ENCODE peak calls at places on chromosome 14, in five cellular contexts. W, H, D, E and I are unnamed samples. For H3K4me1, the result is how much of the 10 kb centered on the place peaks cover.

GRCh38 chr14:94161979-94162378 is 12.1 kb upstream of the PPP4R4 start:
- DNase-seq in W (no peak), H (no peak), D (no peak), E (no peak), I (no peak)

GRCh38 chr14:58979325-58979724 is 209.1 kb upstream of the DAAM1 start:
- DNase-seq in W (no peak), H (no peak), D (no peak), E (no peak), I (no peak)

GRCh38 chr14:76245097-76245496 is 93.4 kb downstream of the GPATCH2L start:
- DNase-seq in W (no peak), H (no peak), D (no peak), E (no peak), I (no peak)

GRCh38 chr14:75123991-75124390 is 2.9 kb downstream of the NEK9 start:
- DNase-seq in W (peak), H (peak), D (no peak), E (peak), I (no peak)

GRCh38 chr14:24634158-24634557 is at the start of gene GZMB:
- DNase-seq in W (no peak), H (no peak), D (peak), E (no peak), I (no peak)

GRCh38 chr14:55721353-55721752 is 141.3 kb downstream of the KTN1 start:
- DNase-seq in W (no peak), H (no peak), D (no peak), E (peak), I (no peak)

GRCh38 chr14:31388687-31389413 is 31.5 kb downstream of the HEATR5A start:
- DNase-seq in W (no peak), H (peak), D (no peak), E (no peak), I (no peak)

GRCh38 chr14:23863836-23864235 is 89.7 kb upstream of the DHRS4 start:
- DNase-seq in W (no peak), H (no peak), D (no peak), E (no peak), I (no peak)

GRCh38 chr14:98766818-98767217 is 505.2 kb downstream of the BCL11B start:
- DNase-seq in W (no peak), H (peak), D (no peak), E (no peak), I (no peak)

GRCh38 chr14:95183532-95184412 is 26.4 kb upstream of the DICER1 start:
- DNase-seq in W (no peak), H (no peak), D (no peak), E (no peak), I (no peak)

GRCh38 chr14:47539065-47539464 is 136.3 kb downstream of the MDGA2 start:
- DNase-seq in W (no peak), H (peak), D (no peak), E (peak), I (no peak)

GRCh38 chr14:56359245-56359644 is 220.4 kb upstream of the TMEM260 start:
- DNase-seq in W (no peak), H (peak), D (no peak), E (no peak), I (no peak)

GRCh38 chr14:54893151-54893760 is 9.4 kb downstream of the GCH1 start:
- DNase-seq in W (peak), H (peak), D (no peak), E (peak), I (peak)

GRCh38 chr14:60195179-60195810 is 30.1 kb upstream of the DHRS7 start:
- DNase-seq in W (no peak), H (no peak), D (no peak), E (peak), I (no peak)

GRCh38 chr14:89534896-89535615 is 118.0 kb upstream of the FOXN3 start:
- DNase-seq in W (no peak), H (no peak), D (no peak), E (no peak), I (no peak)

GRCh38 chr14:57293851-57294837 is 25.4 kb downstream of the AP5M1 start:
- DNase-seq in W (no peak), H (peak), D (no peak), E (no peak), I (no peak)

GRCh38 chr14:67491285-67491684 is 2.8 kb upstream of the TMEM229B start:
- DNase-seq in W (no peak), H (no peak), D (no peak), E (no peak), I (no peak)

GRCh38 chr14:89027097-89027740 is 202.8 kb downstream of the TTC8 start:
- DNase-seq in W (peak), H (peak), D (peak), E (peak), I (peak)

GRCh38 chr14:76034566-76034965 is 49.0 kb downstream of the IFT43 start:
- DNase-seq in W (no peak), H (no peak), D (no peak), E (no peak), I (no peak)

GRCh38 chr14:50103558-50103957 is 12.8 kb downstream of the VCPKMT start:
- DNase-seq in W (no peak), H (no peak), D (no peak), E (no peak), I (no peak)

GRCh38 chr14:90281766-90282165 is 25.4 kb downstream of the PSMC1 start:
- DNase-seq in W (no peak), H (no peak), D (no peak), E (no peak), I (no peak)

GRCh38 chr14:29853272-29853671 is 74.4 kb downstream of the PRKD1 start:
- DNase-seq in W (no peak), H (no peak), D (no peak), E (no peak), I (no peak)

GRCh38 chr14:60114881-60115280 is 23.2 kb downstream of the PCNX4 start:
- DNase-seq in W (no peak), H (no peak), D (no peak), E (no peak), I (no peak)

GRCh38 chr14:77316872-77317271 is 3.8 kb downstream of the POMT2 start:
- DNase-seq in W (no peak), H (no peak), D (no peak), E (no peak), I (no peak)

GRCh38 chr14:96260341-96260821 is 4.4 kb downstream of the BDKRB1 start:
- DNase-seq in W (no peak), H (no peak), D (no peak), E (no peak), I (no peak)

GRCh38 chr14:75247286-75247922 is 31.2 kb upstream of the FOS start:
- DNase-seq in W (no peak), H (no peak), D (peak), E (no peak), I (no peak)

GRCh38 chr14:59346329-59346728 is 118.9 kb downstream of the GPR135 start:
- DNase-seq in W (no peak), H (no peak), D (no peak), E (no peak), I (no peak)

GRCh38 chr14:63616015-63616414 is 25.7 kb downstream of the WDR89 start:
- DNase-seq in W (no peak), H (no peak), D (no peak), E (no peak), I (no peak)

GRCh38 chr14:44081146-44081545 is 425.9 kb downstream of the FSCB start:
- DNase-seq in W (no peak), H (no peak), D (no peak), E (no peak), I (no peak)

GRCh38 chr14:98599082-98599481 is 672.9 kb downstream of the BCL11B start:
- DNase-seq in W (no peak), H (no peak), D (no peak), E (no peak), I (no peak)

GRCh38 chr14:37230551-37231194 is 32.9 kb downstream of the MIPOL1 start:
- DNase-seq in W (peak), H (peak), D (no peak), E (peak), I (peak)

GRCh38 chr14:71061458-71061857 is 154.2 kb downstream of the PCNX1 start:
- DNase-seq in W (no peak), H (no peak), D (no peak), E (no peak), I (no peak)

GRCh38 chr14:99612737-99613330 is 8.8 kb upstream of the CCDC85C start:
- DNase-seq in W (no peak), H (peak), D (no peak), E (no peak), I (no peak)

GRCh38 chr14:21408152-21408551 is 24.3 kb upstream of the SUPT16H start:
- DNase-seq in W (no peak), H (no peak), D (no peak), E (peak), I (no peak)

GRCh38 chr14:69045857-69046351 is 66.8 kb upstream of the ACTN1 start:
- DNase-seq in W (no peak), H (no peak), D (no peak), E (no peak), I (no peak)
- H3K4me1 ChIP-seq in W (under half), H (under half), D (under half), E (under half), I (under half)

GRCh38 chr14:91400696-91401095 is 16.9 kb downstream of the CCDC88C start:
- DNase-seq in W (no peak), H (no peak), D (no peak), E (no peak), I (no peak)

GRCh38 chr14:91398192-91398591 is 19.4 kb downstream of the CCDC88C start:
- DNase-seq in W (no peak), H (no peak), D (no peak), E (no peak), I (no peak)

GRCh38 chr14:91396959-91397815 is 20.4 kb downstream of the CCDC88C start:
- DNase-seq in W (no peak), H (no peak), D (peak), E (no peak), I (no peak)

GRCh38 chr14:91399868-91400640 is 17.6 kb downstream of the CCDC88C start:
- DNase-seq in W (no peak), H (no peak), D (peak), E (no peak), I (no peak)

DNA sequence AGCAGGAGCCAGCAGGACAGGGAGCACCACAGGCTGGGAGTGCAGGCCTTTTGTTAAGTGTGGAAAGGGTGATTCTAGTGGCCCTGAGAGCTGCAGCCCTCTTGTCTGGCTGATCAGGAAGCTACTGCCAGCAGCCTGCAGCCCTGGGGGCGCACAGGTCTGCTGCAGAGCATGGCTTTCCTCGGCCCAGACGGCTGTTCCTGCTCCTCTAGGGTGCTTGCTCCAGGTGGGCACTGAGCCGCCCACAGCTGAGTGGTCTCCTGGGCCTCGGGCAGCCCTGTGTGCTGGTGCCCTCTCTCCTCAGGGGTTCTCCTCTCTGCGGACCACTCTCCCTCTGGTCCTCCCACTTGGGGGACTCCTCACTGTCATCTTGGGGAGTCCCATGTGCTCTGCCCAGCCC is 18.9 kb downstream of the CCDC88C start:
- DNase-seq in W (no peak), H (no peak), D (no peak), E (no peak), I (no peak)
- H3K4me1 ChIP-seq in W (under half), H (under half), D (half or more), E (under half), I (under half)

GRCh38 chr14:72275242-72275641 is 343.0 kb downstream of the RGS6 start:
- DNase-seq in W (no peak), H (no peak), D (no peak), E (no peak), I (no peak)

GRCh38 chr14:72270341-72270740 is 338.1 kb downstream of the RGS6 start:
- DNase-seq in W (no peak), H (no peak), D (no peak), E (no peak), I (no peak)
- H3K4me1 ChIP-seq in W (under half), H (under half), D (under half), E (under half), I (under half)

GRCh38 chr14:42909659-42910058 is 1303.0 kb downstream of the LRFN5 start:
- DNase-seq in W (no peak), H (no peak), D (no peak), E (no peak), I (no peak)
- H3K4me1 ChIP-seq in W (under half), H (under half), D (under half), E (under half), I (under half)

DNA sequence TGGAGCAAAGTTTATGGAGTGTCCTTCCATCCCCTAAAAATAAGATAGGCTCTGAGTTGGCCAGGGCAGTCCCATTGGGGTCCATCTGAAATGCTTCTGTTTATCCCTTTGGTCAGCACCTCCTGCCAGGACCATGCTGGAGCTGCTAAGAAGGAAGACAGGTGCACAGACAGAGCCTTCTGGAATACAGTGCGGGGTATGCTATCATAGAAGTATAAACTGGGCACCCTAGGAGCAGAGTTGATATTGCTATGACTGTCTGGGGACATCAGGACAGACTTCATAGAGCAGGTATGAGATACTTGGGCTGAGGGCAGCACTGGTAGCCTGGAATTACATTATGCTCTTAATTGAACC is 170.4 kb upstream of the HIF1A start:
- DNase-seq in W (no peak), H (no peak), D (no peak), E (no peak), I (no peak)
- H3K4me1 ChIP-seq in W (under half), H (under half), D (under half), E (half or more), I (under half)

GRCh38 chr14:61281186-61281676 is at the start of gene TMEM30B:
- DNase-seq in W (no peak), H (peak), D (peak), E (no peak), I (no peak)

GRCh38 chr14:61280092-61280525 is 1.0 kb downstream of the TMEM30B start:
- DNase-seq in W (no peak), H (no peak), D (peak), E (no peak), I (no peak)

GRCh38 chr14:61282746-61283145 is 1.6 kb upstream of the TMEM30B start:
- DNase-seq in W (no peak), H (no peak), D (no peak), E (no peak), I (no peak)

GRCh38 chr14:61281911-61282310 is 773 bp upstream of the TMEM30B start:
- DNase-seq in W (no peak), H (no peak), D (no peak), E (no peak), I (no peak)

GRCh38 chr14:61280526-61281185 is 482 bp downstream of the TMEM30B start:
- DNase-seq in W (no peak), H (peak), D (peak), E (peak), I (no peak)
- H3K4me1 ChIP-seq in W (under half), H (under half), D (under half), E (under half), I (under half)

DNA sequence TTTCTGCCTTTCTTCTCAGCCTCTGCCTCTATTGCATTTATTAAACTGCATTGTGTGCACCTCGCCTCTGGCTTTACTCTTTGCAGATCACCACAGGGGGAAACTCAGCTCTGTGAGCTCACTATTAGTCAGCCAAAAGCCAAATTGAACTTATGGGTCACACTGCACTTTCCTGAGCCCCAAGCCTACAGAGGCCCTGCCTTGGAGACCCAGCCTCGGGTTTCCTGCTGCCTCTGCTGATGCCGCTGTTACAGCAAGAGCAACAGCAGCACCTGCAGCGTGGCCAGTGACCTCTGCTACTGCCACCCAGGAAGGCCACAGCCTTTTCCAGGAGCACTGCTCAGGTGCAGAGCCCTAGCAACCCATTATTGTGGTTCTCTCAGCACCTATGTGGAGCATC is 122.5 kb downstream of the DAD1 start:
- DNase-seq in W (no peak), H (no peak), D (no peak), E (no peak), I (no peak)
- H3K4me1 ChIP-seq in W (under half), H (under half), D (under half), E (under half), I (under half)

GRCh38 chr14:51644215-51644969 is 7.3 kb upstream of the FRMD6 start:
- DNase-seq in W (no peak), H (no peak), D (no peak), E (no peak), I (no peak)
- H3K4me1 ChIP-seq in W (under half), H (under half), D (under half), E (under half), I (under half)

DNA sequence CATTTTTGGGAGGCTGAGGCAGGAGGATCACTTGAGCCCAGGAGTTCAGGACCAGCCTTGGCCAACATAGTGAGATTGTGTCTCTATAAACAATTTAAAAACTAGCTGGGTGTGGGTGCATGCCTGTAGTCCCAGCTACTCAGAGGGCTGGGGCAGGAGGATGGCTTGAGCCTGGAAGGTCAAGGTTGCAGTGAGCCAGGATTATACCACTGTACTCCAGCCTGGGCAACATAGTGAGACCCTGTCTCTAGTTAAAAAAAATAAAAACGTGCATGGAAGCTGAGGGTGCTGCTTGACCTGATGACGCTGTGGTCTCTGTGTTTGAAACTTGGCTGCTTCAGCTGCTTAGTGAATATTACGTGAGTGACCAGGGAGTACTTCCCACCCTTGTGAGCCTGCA is 89.7 kb downstream of the PPP2R5C start:
- DNase-seq in W (no peak), H (no peak), D (no peak), E (no peak), I (no peak)
- H3K4me1 ChIP-seq in W (under half), H (under half), D (half or more), E (under half), I (under half)

GRCh38 chr14:104973215-104974145 is 4.7 kb downstream of the AHNAK2 start:
- DNase-seq in W (no peak), H (peak), D (no peak), E (peak), I (no peak)
- H3K4me1 ChIP-seq in W (half or more), H (half or more), D (under half), E (half or more), I (under half)